ENCODE peak calls at places on chromosomes 11 and 22, in seven cellular contexts. One of them, this sample, is unnamed.

GRCh38 chr11:16779436-16779835 is 41.0 kb downstream of the C11orf58 start:
- DNase-seq in GM12878: no peak
- DNase-seq in GM12892: no peak
- DNase-seq in K562: peak; percentile 80
- DNase-seq in HepG2: no peak
- DNase-seq in SK-N-SH: no peak
- DNase-seq in H1: no peak
- DNase-seq in this sample: no peak

GRCh38 chr11:64123102-64123434 is 42.8 kb downstream of the MACROD1 start:
- DNase-seq in GM12878: no peak
- DNase-seq in GM12892: no peak
- DNase-seq in K562: no peak
- DNase-seq in HepG2: no peak
- DNase-seq in SK-N-SH: peak; percentile 71
- DNase-seq in H1: no peak
- DNase-seq in this sample: no peak

GRCh38 chr22:46998346-46998745 is 235.9 kb downstream of the TBC1D22A start:
- DNase-seq in GM12878: no peak
- DNase-seq in GM12892: no peak
- DNase-seq in K562: no peak
- DNase-seq in HepG2: no peak
- DNase-seq in SK-N-SH: no peak
- DNase-seq in H1: no peak
- DNase-seq in this sample: no peak

GRCh38 chr22:46165975-46166374 is 15.6 kb downstream of the PPARA start:
- DNase-seq in GM12878: no peak
- DNase-seq in GM12892: no peak
- DNase-seq in K562: no peak
- DNase-seq in HepG2: no peak
- DNase-seq in SK-N-SH: peak; percentile 57
- DNase-seq in H1: no peak
- DNase-seq in this sample: no peak

GRCh38 chr11:96486890-96487633 is 97.2 kb downstream of the JRKL start:
- DNase-seq in GM12878: no peak
- DNase-seq in GM12892: no peak
- DNase-seq in K562: no peak
- DNase-seq in HepG2: peak; percentile 84
- DNase-seq in SK-N-SH: no peak
- DNase-seq in H1: no peak
- DNase-seq in this sample: no peak

GRCh38 chr11:87097582-87097981 is 59.8 kb downstream of the TMEM135 start:
- DNase-seq in GM12878: no peak
- DNase-seq in GM12892: peak; percentile 9
- DNase-seq in K562: peak; percentile 62
- DNase-seq in HepG2: peak; percentile 87
- DNase-seq in SK-N-SH: peak; percentile 69
- DNase-seq in H1: peak; percentile 62
- DNase-seq in this sample: peak; percentile 20

GRCh38 chr22:17431179-17431578 is 61.9 kb downstream of the CECR2 start:
- DNase-seq in GM12878: no peak
- DNase-seq in GM12892: no peak
- DNase-seq in K562: no peak
- DNase-seq in HepG2: no peak
- DNase-seq in SK-N-SH: no peak
- DNase-seq in H1: no peak
- DNase-seq in this sample: no peak

GRCh38 chr11:44363116-44363515 is 53.2 kb upstream of the ALX4 start:
- DNase-seq in GM12878: no peak
- DNase-seq in GM12892: no peak
- DNase-seq in K562: no peak
- DNase-seq in HepG2: no peak
- DNase-seq in SK-N-SH: no peak
- DNase-seq in H1: no peak
- DNase-seq in this sample: no peak

GRCh38 chr22:45452565-45453449 is 39.3 kb downstream of the RIBC2 start:
- DNase-seq in GM12878: no peak
- DNase-seq in GM12892: no peak
- DNase-seq in K562: no peak
- DNase-seq in HepG2: no peak
- DNase-seq in SK-N-SH: no peak
- DNase-seq in H1: no peak
- DNase-seq in this sample: no peak

GRCh38 chr11:79439893-79440450 is 858 bp downstream of the TENM4 start:
- DNase-seq in GM12878: no peak
- DNase-seq in GM12892: peak; percentile 10
- DNase-seq in K562: no peak
- DNase-seq in HepG2: no peak
- DNase-seq in SK-N-SH: peak; percentile 76
- DNase-seq in H1: peak; percentile 82
- DNase-seq in this sample: no peak

GRCh38 chr22:46149493-46149997 is 781 bp upstream of the PPARA start:
- DNase-seq in GM12878: no peak
- DNase-seq in GM12892: no peak
- DNase-seq in K562: no peak
- DNase-seq in HepG2: no peak
- DNase-seq in SK-N-SH: no peak
- DNase-seq in H1: peak; percentile 84
- DNase-seq in this sample: no peak

GRCh38 chr11:118635237-118635591 is 27.8 kb downstream of the PHLDB1 start:
- DNase-seq in GM12878: no peak
- DNase-seq in GM12892: no peak
- DNase-seq in K562: no peak
- DNase-seq in HepG2: no peak
- DNase-seq in SK-N-SH: no peak
- DNase-seq in H1: no peak
- DNase-seq in this sample: no peak

GRCh38 chr11:116176484-116177005 is 596.2 kb downstream of the BUD13 start:
- DNase-seq in GM12878: no peak
- DNase-seq in GM12892: no peak
- DNase-seq in K562: no peak
- DNase-seq in HepG2: no peak
- DNase-seq in SK-N-SH: no peak
- DNase-seq in H1: peak; percentile 42
- DNase-seq in this sample: no peak

GRCh38 chr22:42613869-42614268 is 814 bp downstream of the POLDIP3 start:
- DNase-seq in GM12878: no peak
- DNase-seq in GM12892: no peak
- DNase-seq in K562: no peak
- DNase-seq in HepG2: no peak
- DNase-seq in SK-N-SH: no peak
- DNase-seq in H1: no peak
- DNase-seq in this sample: no peak

GRCh38 chr22:20421507-20421874 is 16.1 kb downstream of the SCARF2 start:
- DNase-seq in GM12878: no peak
- DNase-seq in GM12892: no peak
- DNase-seq in K562: no peak
- DNase-seq in HepG2: no peak
- DNase-seq in SK-N-SH: no peak
- DNase-seq in H1: no peak
- DNase-seq in this sample: no peak

DNA sequence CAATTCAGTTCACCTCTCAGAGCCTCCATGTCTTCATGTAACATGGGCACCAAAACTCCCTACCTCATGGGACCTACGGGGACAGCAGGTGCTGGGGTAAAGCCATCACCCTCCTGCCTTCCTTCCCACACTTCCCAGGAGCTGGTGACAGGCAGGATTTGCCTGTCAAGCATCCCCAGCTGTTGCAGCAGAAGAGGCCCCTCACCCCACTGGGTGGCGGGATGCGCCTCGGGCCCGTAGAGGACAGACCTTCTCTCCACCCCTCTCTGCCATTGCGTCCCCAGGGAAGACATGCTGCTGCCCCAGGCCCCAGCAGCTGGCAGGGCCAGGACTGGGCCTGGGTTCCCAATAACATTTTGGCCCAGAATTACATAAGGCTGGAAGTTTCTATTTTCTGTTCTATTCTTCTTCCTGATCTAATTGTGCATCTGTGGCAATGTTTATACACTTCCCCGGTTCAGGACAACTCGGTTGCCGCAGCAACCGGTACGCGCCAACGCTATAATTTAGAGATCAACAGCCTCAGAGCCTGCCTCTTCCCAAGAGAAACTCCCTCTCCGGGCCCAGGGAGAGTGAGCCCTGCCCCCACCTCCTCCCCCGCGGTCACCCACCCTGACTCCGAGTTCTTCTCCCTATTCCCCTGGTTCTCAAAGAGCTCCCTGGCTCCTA is 25.4 kb downstream of the KCNJ4 start:
- DNase-seq in GM12878: no peak
- DNase-seq in GM12892: no peak
- DNase-seq in K562: no peak
- DNase-seq in HepG2: no peak
- DNase-seq in SK-N-SH: no peak
- DNase-seq in H1: no peak
- DNase-seq in this sample: no peak
- TF ChIP-seq TAF1 in GM12878: no peak
- TF ChIP-seq TAF1 in GM12892: no peak
- TF ChIP-seq TAF1 in K562: no peak
- TF ChIP-seq TAF1 in HepG2: no peak
- TF ChIP-seq TAF1 in SK-N-SH: no peak
- TF ChIP-seq TAF1 in H1: no peak
- TF ChIP-seq TAF1 in this sample: no peak

DNA sequence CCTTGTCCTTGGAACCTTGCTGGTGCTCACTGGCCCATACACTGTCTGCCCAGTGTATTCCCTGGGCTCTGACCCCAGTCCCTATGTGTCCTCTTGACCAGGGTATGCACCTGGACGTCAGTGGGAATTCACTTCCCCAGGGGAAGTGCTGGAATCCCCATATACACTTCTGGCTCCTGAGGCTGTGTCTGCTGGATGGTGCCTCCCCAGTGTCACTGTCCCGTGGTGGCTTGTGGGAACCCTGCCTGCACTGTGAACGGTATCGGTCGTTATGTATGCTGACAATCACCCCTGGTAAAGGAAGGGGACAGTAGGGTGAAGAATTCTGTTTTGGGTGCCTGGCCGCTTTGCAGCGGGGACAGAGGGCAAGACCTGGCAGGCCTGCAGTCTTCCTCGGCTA is 95.9 kb downstream of the RRM1 start:
- DNase-seq in GM12878: no peak
- DNase-seq in GM12892: no peak
- DNase-seq in K562: no peak
- DNase-seq in HepG2: no peak
- DNase-seq in SK-N-SH: no peak
- DNase-seq in H1: no peak
- DNase-seq in this sample: no peak
- TF ChIP-seq POLR2AphosphoS5 in GM12878: no peak
- TF ChIP-seq POLR2AphosphoS5 in GM12892: no peak
- TF ChIP-seq POLR2AphosphoS5 in K562: no peak
- TF ChIP-seq POLR2AphosphoS5 in HepG2: no peak
- TF ChIP-seq POLR2AphosphoS5 in SK-N-SH: no peak
- TF ChIP-seq POLR2AphosphoS5 in H1: no peak
- TF ChIP-seq POLR2AphosphoS5 in this sample: no peak

GRCh38 chr22:36659762-36660509 is 43.6 kb downstream of the CACNG2 start:
- DNase-seq in GM12878: no peak
- DNase-seq in GM12892: peak; percentile 25
- DNase-seq in K562: peak; percentile 85
- DNase-seq in HepG2: peak; percentile 91
- DNase-seq in SK-N-SH: peak; percentile 88
- DNase-seq in H1: no peak
- DNase-seq in this sample: no peak
- TF ChIP-seq TAF1 in GM12878: no peak
- TF ChIP-seq TAF1 in GM12892: no peak
- TF ChIP-seq TAF1 in K562: no peak
- TF ChIP-seq TAF1 in HepG2: peak; percentile 32
- TF ChIP-seq TAF1 in SK-N-SH: no peak
- TF ChIP-seq TAF1 in H1: no peak
- TF ChIP-seq TAF1 in this sample: no peak

GRCh38 chr11:61955031-61955415 is 4.9 kb downstream of the BEST1 start:
- DNase-seq in GM12878: no peak
- DNase-seq in GM12892: no peak
- DNase-seq in K562: peak; percentile 21
- DNase-seq in HepG2: peak; percentile 59
- DNase-seq in SK-N-SH: no peak
- DNase-seq in H1: no peak
- DNase-seq in this sample: no peak
- TF ChIP-seq POLR2AphosphoS5 in GM12878: no peak
- TF ChIP-seq POLR2AphosphoS5 in GM12892: no peak
- TF ChIP-seq POLR2AphosphoS5 in K562: no peak
- TF ChIP-seq POLR2AphosphoS5 in HepG2: no peak
- TF ChIP-seq POLR2AphosphoS5 in SK-N-SH: no peak
- TF ChIP-seq POLR2AphosphoS5 in H1: no peak
- TF ChIP-seq POLR2AphosphoS5 in this sample: no peak

DNA sequence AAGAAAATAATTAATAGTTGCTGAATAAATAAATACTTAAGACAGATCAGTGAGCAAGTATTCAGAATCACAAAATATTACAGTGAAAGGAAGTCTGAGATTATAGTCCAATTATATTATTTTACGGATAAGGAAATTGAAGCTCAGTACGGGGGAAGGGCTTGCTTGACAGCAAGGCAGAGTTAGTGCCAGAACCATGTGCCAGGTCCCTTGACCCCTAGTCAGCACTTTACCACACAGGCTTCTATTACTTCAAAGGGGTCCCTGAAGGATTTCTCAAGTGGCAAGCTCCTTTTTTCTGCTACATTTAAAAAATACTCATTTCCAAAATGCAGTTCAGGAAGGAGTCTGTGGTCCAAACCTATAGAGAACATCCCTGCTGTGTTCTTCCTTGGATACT is 85.3 kb downstream of the CLPB start:
- DNase-seq in GM12878: no peak
- DNase-seq in GM12892: no peak
- DNase-seq in K562: no peak
- DNase-seq in HepG2: no peak
- DNase-seq in SK-N-SH: no peak
- DNase-seq in H1: no peak
- DNase-seq in this sample: no peak
- TF ChIP-seq TAF1 in GM12878: no peak
- TF ChIP-seq TAF1 in GM12892: no peak
- TF ChIP-seq TAF1 in K562: no peak
- TF ChIP-seq TAF1 in HepG2: no peak
- TF ChIP-seq TAF1 in SK-N-SH: no peak
- TF ChIP-seq TAF1 in H1: no peak
- TF ChIP-seq TAF1 in this sample: no peak

DNA sequence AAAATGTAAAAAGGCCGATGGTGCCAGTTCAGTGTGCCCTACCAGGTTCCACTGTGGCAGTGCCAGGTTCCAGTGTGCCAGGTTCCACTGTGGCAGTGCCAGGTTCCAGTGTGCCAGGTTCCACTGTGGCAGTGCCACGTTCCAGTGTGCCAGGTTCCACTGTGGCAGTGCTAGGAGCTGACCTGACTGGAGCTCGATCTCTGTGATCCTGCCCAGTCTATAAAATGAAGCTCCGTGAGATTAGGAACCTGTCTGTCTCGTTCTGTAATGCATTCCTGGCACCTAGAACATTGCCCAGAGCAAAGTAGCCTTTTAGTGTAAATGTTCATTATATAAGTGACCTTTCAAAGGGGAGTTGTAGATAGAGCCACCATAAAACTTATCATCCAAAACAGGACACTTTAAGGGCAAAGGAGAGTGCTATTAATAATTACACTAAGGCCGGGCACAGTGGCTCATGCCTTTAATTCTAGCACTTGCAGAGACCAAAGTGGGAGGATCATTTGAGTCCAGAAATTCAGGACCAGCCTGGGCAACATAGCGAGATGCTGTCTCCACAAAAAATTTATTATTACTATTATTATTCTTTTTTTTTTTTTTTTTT is 36.0 kb downstream of the ART5 start:
- DNase-seq in GM12878: no peak
- DNase-seq in GM12892: no peak
- DNase-seq in K562: no peak
- DNase-seq in HepG2: no peak
- DNase-seq in SK-N-SH: peak; percentile 3
- DNase-seq in H1: no peak
- DNase-seq in this sample: no peak
- TF ChIP-seq POLR2AphosphoS5 in GM12878: no peak
- TF ChIP-seq POLR2AphosphoS5 in GM12892: no peak
- TF ChIP-seq POLR2AphosphoS5 in K562: no peak
- TF ChIP-seq POLR2AphosphoS5 in HepG2: no peak
- TF ChIP-seq POLR2AphosphoS5 in SK-N-SH: no peak
- TF ChIP-seq POLR2AphosphoS5 in H1: no peak
- TF ChIP-seq POLR2AphosphoS5 in this sample: no peak